ENCODE peak calls at places on chromosomes 2 and 18, in eight cellular contexts. M is SK-N-SH, Y is nephron progenitor cell, A is heart right ventricle, D is kidney, U is AG04450, C is GM12865, T is PC-9. S is an unnamed sample.

GRCh38 chr2:61707984-61708852 is 145.6 kb downstream of the FAM161A start:
- DNase-seq in M (no peak), Y (peak), A (no peak), D (no peak), U (peak), C (peak), T (peak), S (peak)

GRCh38 chr2:149819356-149819957 is 231.9 kb upstream of the MMADHC start:
- DNase-seq in M (no peak), Y (no peak), A (no peak), D (no peak), U (no peak), C (no peak), T (no peak), S (no peak)

GRCh38 chr18:56982756-56983155 is 164.1 kb upstream of the BOD1L2 start:
- DNase-seq in M (no peak), Y (no peak), A (no peak), D (no peak), U (no peak), C (no peak), T (no peak), S (no peak)

GRCh38 chr2:25127631-25128030 is 40.7 kb downstream of the POMC start:
- DNase-seq in M (no peak), Y (no peak), A (no peak), D (peak), U (peak), C (no peak), T (no peak), S (no peak)

GRCh38 chr18:8538935-8539334 is 70.3 kb upstream of the RAB12 start:
- DNase-seq in M (no peak), Y (no peak), A (no peak), D (no peak), U (no peak), C (no peak), T (no peak), S (no peak)

GRCh38 chr2:133326651-133327397 is 241.4 kb downstream of the NCKAP5 start:
- DNase-seq in M (no peak), Y (no peak), A (no peak), D (no peak), U (peak), C (no peak), T (no peak), S (no peak)

GRCh38 chr2:111178730-111179405 is 58.2 kb downstream of the BCL2L11 start:
- DNase-seq in M (no peak), Y (no peak), A (no peak), D (no peak), U (peak), C (no peak), T (no peak), S (no peak)

GRCh38 chr2:238895361-238895882 is 47.5 kb downstream of the TWIST2 start:
- DNase-seq in M (no peak), Y (no peak), A (no peak), D (peak), U (no peak), C (no peak), T (peak), S (no peak)

GRCh38 chr18:46628206-46628605 is 28.8 kb downstream of the LOXHD1 start:
- DNase-seq in M (no peak), Y (no peak), A (no peak), D (no peak), U (no peak), C (no peak), T (no peak), S (no peak)

GRCh38 chr2:105299290-105299689 is 30.2 kb downstream of the TGFBRAP1 start:
- DNase-seq in M (no peak), Y (no peak), A (no peak), D (no peak), U (no peak), C (peak), T (no peak), S (no peak)

GRCh38 chr2:2840681-2841300 is 509.7 kb upstream of the MYT1L start:
- DNase-seq in M (no peak), Y (no peak), A (no peak), D (no peak), U (no peak), C (no peak), T (no peak), S (no peak)

GRCh38 chr2:118969734-118970395 is 27.9 kb downstream of the MARCO start:
- DNase-seq in M (no peak), Y (no peak), A (no peak), D (no peak), U (no peak), C (no peak), T (peak), S (peak)

DNA sequence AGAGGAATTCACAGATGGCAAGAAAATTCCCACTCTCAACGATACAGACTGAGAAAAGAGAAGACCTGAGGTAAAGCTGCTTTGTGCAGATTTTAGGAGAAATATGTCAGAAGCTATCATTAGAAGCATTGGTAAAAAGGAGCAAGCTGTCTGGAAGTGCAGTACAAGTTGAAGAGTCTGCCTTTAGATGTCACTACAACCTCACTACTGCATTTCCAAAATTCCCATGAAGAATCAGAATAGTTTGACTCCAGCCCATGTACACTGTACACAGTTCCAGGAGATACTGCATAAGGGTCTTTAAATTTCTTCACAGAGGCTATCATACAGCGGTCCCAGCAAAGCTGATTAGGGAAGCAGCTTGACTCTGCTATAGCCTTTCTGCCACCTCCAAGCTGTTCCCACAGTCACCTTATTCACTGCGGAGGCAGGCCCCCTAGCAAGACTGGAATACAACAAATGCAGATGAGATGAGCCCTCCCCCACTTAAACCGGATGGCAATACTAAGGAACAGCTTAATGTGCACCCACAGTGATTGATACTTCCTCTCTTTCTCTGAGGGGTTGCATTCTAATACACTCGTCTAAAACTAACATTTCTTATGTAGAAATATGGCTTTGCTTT is 527.4 kb downstream of the TMEM182 start:
- DNase-seq in M (no peak), Y (no peak), A (no peak), D (no peak), U (no peak), C (no peak), T (no peak), S (no peak)
- TF ChIP-seq CTCF in M (peak), Y (no peak), A (no peak), D (no peak), U (no peak), C (no peak), T (no peak), S (no peak)

GRCh38 chr18:74654637-74655036 is 57.0 kb downstream of the ZNF407 start:
- DNase-seq in M (peak), Y (no peak), A (no peak), D (no peak), U (no peak), C (no peak), T (peak), S (no peak)

GRCh38 chr18:74652392-74652988 is 54.8 kb downstream of the ZNF407 start:
- DNase-seq in M (peak), Y (no peak), A (no peak), D (no peak), U (peak), C (peak), T (no peak), S (peak)
- TF ChIP-seq CTCF in M (peak), Y (peak), A (peak), D (peak), U (peak), C (peak), T (peak), S (no peak)

GRCh38 chr2:197873293-197873701 is 68.9 kb downstream of the PLCL1 start:
- DNase-seq in M (no peak), Y (no peak), A (no peak), D (no peak), U (peak), C (no peak), T (no peak), S (no peak)
- TF ChIP-seq CTCF in M (peak), Y (no peak), A (no peak), D (no peak), U (peak), C (no peak), T (no peak), S (no peak)

GRCh38 chr2:241943961-241944575 is 74.5 kb downstream of the RTP5 start:
- DNase-seq in M (no peak), Y (no peak), A (no peak), D (no peak), U (no peak), C (no peak), T (no peak), S (no peak)

GRCh38 chr2:241945803-241946202 is 76.3 kb downstream of the RTP5 start:
- DNase-seq in M (no peak), Y (no peak), A (no peak), D (no peak), U (no peak), C (no peak), T (no peak), S (no peak)

GRCh38 chr2:241946306-241947003 is 76.9 kb downstream of the RTP5 start:
- DNase-seq in M (no peak), Y (no peak), A (no peak), D (no peak), U (no peak), C (no peak), T (no peak), S (no peak)

GRCh38 chr2:241944821-241945220 is 75.3 kb downstream of the RTP5 start:
- DNase-seq in M (no peak), Y (no peak), A (no peak), D (no peak), U (no peak), C (no peak), T (no peak), S (no peak)

GRCh38 chr2:241945311-241945710 is 75.8 kb downstream of the RTP5 start:
- DNase-seq in M (no peak), Y (no peak), A (no peak), D (no peak), U (no peak), C (no peak), T (no peak), S (no peak)
- TF ChIP-seq CTCF in M (no peak), Y (no peak), A (no peak), D (no peak), U (no peak), C (no peak), T (no peak), S (no peak)

DNA sequence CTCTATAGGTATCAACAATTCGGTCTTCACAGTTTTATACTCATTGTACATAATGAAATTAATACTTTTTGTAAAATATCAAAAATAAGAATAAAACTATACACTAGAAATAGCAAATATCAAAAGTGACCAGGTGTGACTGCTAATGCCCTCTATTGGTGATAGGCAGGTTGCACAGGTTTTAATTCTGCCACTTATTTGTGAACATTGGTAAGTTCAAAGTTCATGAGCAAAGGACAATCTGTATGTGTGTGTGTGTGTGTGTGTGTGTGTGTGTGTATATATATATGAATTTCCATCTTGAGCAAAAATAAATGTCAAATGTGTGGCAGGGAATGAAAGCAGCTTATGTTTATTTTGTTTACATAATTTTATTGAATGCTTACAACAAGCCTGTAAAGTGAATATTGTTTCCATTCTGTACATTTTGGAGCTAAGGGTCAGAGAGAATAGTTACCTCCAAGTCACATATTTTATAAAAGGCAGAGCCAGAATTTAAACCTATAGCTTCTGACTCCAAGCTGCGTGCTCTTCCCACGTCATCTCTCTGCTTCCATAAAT is 537.4 kb downstream of the CPS1 start:
- DNase-seq in M (peak), Y (no peak), A (no peak), D (no peak), U (no peak), C (peak), T (no peak), S (no peak)
- TF ChIP-seq CTCF in M (peak), Y (peak), A (peak), D (peak), U (no peak), C (peak), T (peak), S (no peak)

DNA sequence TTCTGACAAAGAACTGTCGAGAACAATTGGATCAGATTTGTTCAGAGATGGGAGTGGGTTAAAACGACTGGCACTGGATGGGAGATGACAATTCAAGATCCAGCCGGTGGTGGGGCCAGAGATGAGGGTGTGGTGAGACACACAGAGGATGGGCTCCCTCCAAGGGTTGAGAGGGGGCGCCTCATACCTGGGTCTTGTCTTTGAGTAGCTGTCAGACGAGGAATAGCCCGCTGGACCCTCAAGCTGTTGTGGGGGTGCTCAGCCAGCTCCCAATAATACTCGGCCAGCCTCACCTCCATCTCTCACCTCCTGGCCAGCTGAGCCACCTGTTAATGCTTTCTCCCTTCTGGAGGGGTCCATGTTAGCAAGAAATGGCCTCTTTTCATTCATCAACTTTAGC is 14.0 kb downstream of the INPP5D start:
- DNase-seq in M (no peak), Y (no peak), A (no peak), D (peak), U (no peak), C (no peak), T (no peak), S (no peak)
- TF ChIP-seq CTCF in M (no peak), Y (no peak), A (no peak), D (no peak), U (no peak), C (no peak), T (no peak), S (no peak)

GRCh38 chr2:234404957-234405356 is 91.9 kb downstream of the ARL4C start:
- DNase-seq in M (no peak), Y (no peak), A (peak), D (no peak), U (no peak), C (no peak), T (no peak), S (no peak)

GRCh38 chr2:234403074-234403473 is 93.8 kb downstream of the ARL4C start:
- DNase-seq in M (no peak), Y (no peak), A (no peak), D (no peak), U (no peak), C (no peak), T (no peak), S (no peak)

GRCh38 chr2:234403751-234404150 is 93.1 kb downstream of the ARL4C start:
- DNase-seq in M (no peak), Y (no peak), A (no peak), D (no peak), U (no peak), C (no peak), T (no peak), S (no peak)

GRCh38 chr2:234405472-234405871 is 91.4 kb downstream of the ARL4C start:
- DNase-seq in M (no peak), Y (no peak), A (no peak), D (no peak), U (no peak), C (no peak), T (no peak), S (no peak)

GRCh38 chr2:234406085-234406484 is 90.8 kb downstream of the ARL4C start:
- DNase-seq in M (no peak), Y (no peak), A (no peak), D (no peak), U (no peak), C (no peak), T (no peak), S (no peak)
- TF ChIP-seq CTCF in M (no peak), Y (no peak), A (no peak), D (no peak), U (no peak), C (no peak), T (no peak), S (no peak)

GRCh38 chr2:37340637-37341036 is 3.8 kb upstream of the QPCT start:
- DNase-seq in M (no peak), Y (no peak), A (no peak), D (no peak), U (no peak), C (no peak), T (no peak), S (no peak)

GRCh38 chr2:37348155-37348554 is 3.7 kb downstream of the QPCT start:
- DNase-seq in M (no peak), Y (no peak), A (no peak), D (no peak), U (no peak), C (no peak), T (no peak), S (no peak)

GRCh38 chr2:37342636-37343211 is 1.7 kb upstream of the QPCT start:
- DNase-seq in M (peak), Y (no peak), A (no peak), D (no peak), U (no peak), C (no peak), T (no peak), S (no peak)

GRCh38 chr2:37343537-37344434 is 644 bp upstream of the QPCT start:
- DNase-seq in M (peak), Y (no peak), A (peak), D (no peak), U (no peak), C (no peak), T (no peak), S (no peak)

GRCh38 chr2:37344453-37345361 is at the start of gene QPCT:
- DNase-seq in M (peak), Y (no peak), A (peak), D (peak), U (no peak), C (peak), T (no peak), S (peak)
- TF ChIP-seq CTCF in M (no peak), Y (no peak), A (no peak), D (no peak), U (no peak), C (no peak), T (no peak), S (no peak)

S was measured in GM13976.